ENCODE peak calls at places on chromosome 17, in eight cellular contexts. One of them, this sample, is unnamed.

GRCh38 chr17:74356640-74357465 is 4.8 kb downstream of the BTBD17 start:
- DNase-seq in DND-41: no peak
- DNase-seq in BE2C: peak; percentile 41
- DNase-seq in heart left ventricle: no peak
- DNase-seq in RCC 7860: no peak
- DNase-seq in activated T-cell treated with anti-CD3 and anti-CD28 coated beads, Interleukin-2, amount 50 U/mL, for 72 hours: peak; percentile 21
- DNase-seq in NCI-H1694: no peak
- DNase-seq in lung: no peak
- DNase-seq in this sample: no peak

GRCh38 chr17:45841098-45841497 is 3.6 kb upstream of the SPPL2C start:
- DNase-seq in DND-41: no peak
- DNase-seq in activated T-cell treated with anti-CD3 and anti-CD28 coated beads, Interleukin-2, amount 50 U/mL, for 72 hours: no peak
- DNase-seq in BE2C: no peak
- DNase-seq in NCI-H1694: no peak
- DNase-seq in heart left ventricle: no peak
- DNase-seq in lung: no peak
- DNase-seq in RCC 7860: no peak
- DNase-seq in this sample: no peak

GRCh38 chr17:60599220-60599619 is 773 bp upstream of the PPM1D start:
- DNase-seq in BE2C: no peak
- DNase-seq in DND-41: no peak
- DNase-seq in activated T-cell treated with anti-CD3 and anti-CD28 coated beads, Interleukin-2, amount 50 U/mL, for 72 hours: peak; percentile 6
- DNase-seq in lung: no peak
- DNase-seq in heart left ventricle: no peak
- DNase-seq in RCC 7860: no peak
- DNase-seq in NCI-H1694: peak; percentile 41
- DNase-seq in this sample: peak; percentile 16

GRCh38 chr17:83103200-83103937 is 24.0 kb downstream of the METRNL start:
- DNase-seq in lung: no peak
- DNase-seq in RCC 7860: no peak
- DNase-seq in activated T-cell treated with anti-CD3 and anti-CD28 coated beads, Interleukin-2, amount 50 U/mL, for 72 hours: no peak
- DNase-seq in NCI-H1694: no peak
- DNase-seq in BE2C: no peak
- DNase-seq in heart left ventricle: peak; percentile 66
- DNase-seq in DND-41: peak; percentile 53
- DNase-seq in this sample: peak; percentile 61

GRCh38 chr17:82805254-82805653 is 34.6 kb downstream of the ZNF750 start:
- DNase-seq in activated T-cell treated with anti-CD3 and anti-CD28 coated beads, Interleukin-2, amount 50 U/mL, for 72 hours: no peak
- DNase-seq in heart left ventricle: no peak
- DNase-seq in NCI-H1694: no peak
- DNase-seq in RCC 7860: no peak
- DNase-seq in BE2C: no peak
- DNase-seq in lung: no peak
- DNase-seq in DND-41: no peak
- DNase-seq in this sample: no peak

GRCh38 chr17:74059471-74059870 is 144.0 kb upstream of the RPL38 start:
- DNase-seq in heart left ventricle: no peak
- DNase-seq in BE2C: no peak
- DNase-seq in activated T-cell treated with anti-CD3 and anti-CD28 coated beads, Interleukin-2, amount 50 U/mL, for 72 hours: no peak
- DNase-seq in DND-41: no peak
- DNase-seq in lung: no peak
- DNase-seq in RCC 7860: no peak
- DNase-seq in NCI-H1694: peak; percentile 77
- DNase-seq in this sample: no peak

GRCh38 chr17:48153711-48154642 is 46.4 kb downstream of the SNX11 start:
- DNase-seq in activated T-cell treated with anti-CD3 and anti-CD28 coated beads, Interleukin-2, amount 50 U/mL, for 72 hours: no peak
- DNase-seq in BE2C: peak; percentile 58
- DNase-seq in lung: no peak
- DNase-seq in DND-41: peak; percentile 11
- DNase-seq in heart left ventricle: no peak
- DNase-seq in RCC 7860: no peak
- DNase-seq in NCI-H1694: peak; percentile 70
- DNase-seq in this sample: no peak

GRCh38 chr17:71511266-71511995 is 609.4 kb upstream of the SOX9 start:
- DNase-seq in NCI-H1694: peak; percentile 67
- DNase-seq in heart left ventricle: no peak
- DNase-seq in lung: no peak
- DNase-seq in DND-41: no peak
- DNase-seq in RCC 7860: no peak
- DNase-seq in activated T-cell treated with anti-CD3 and anti-CD28 coated beads, Interleukin-2, amount 50 U/mL, for 72 hours: no peak
- DNase-seq in BE2C: no peak
- DNase-seq in this sample: no peak